ENCODE peak calls at places on chromosomes 16 and 17, in seven cellular contexts. V, E, L, Q, Z, B and S are unnamed samples.

GRCh38 chr17:29630630-29631193 is 8.0 kb upstream of the CORO6 start:
- DNase-seq in V (no peak), E (no peak), L (no peak), Q (no peak), Z (no peak), B (no peak), S (no peak)

GRCh38 chr17:7235693-7236665 is 1.7 kb upstream of the DVL2 start:
- DNase-seq in V (no peak), E (peak; percentile 44), L (no peak), Q (no peak), Z (peak; percentile 22), B (no peak), S (no peak)

GRCh38 chr17:60491771-60492170 is 34.3 kb downstream of the APPBP2 start:
- DNase-seq in V (no peak), E (no peak), L (no peak), Q (no peak), Z (no peak), B (no peak), S (no peak)

GRCh38 chr16:10776280-10776679 is 32.6 kb downstream of the NUBP1 start:
- DNase-seq in V (no peak), E (no peak), L (no peak), Q (no peak), Z (no peak), B (no peak), S (no peak)

GRCh38 chr17:31533546-31534155 is 142.2 kb downstream of the RAB11FIP4 start:
- DNase-seq in V (no peak), E (no peak), L (no peak), Q (no peak), Z (no peak), B (no peak), S (no peak)

GRCh38 chr16:69610356-69610755 is 44.6 kb downstream of the NFAT5 start:
- DNase-seq in V (no peak), E (no peak), L (no peak), Q (no peak), Z (no peak), B (no peak), S (no peak)

GRCh38 chr17:15351925-15352324 is 10.5 kb upstream of the TEKT3 start:
- DNase-seq in V (no peak), E (no peak), L (no peak), Q (peak; percentile 53), Z (no peak), B (no peak), S (peak; percentile 73)

GRCh38 chr16:67015317-67015731 is 13.6 kb upstream of the CBFB start:
- DNase-seq in V (peak; percentile 19), E (no peak), L (no peak), Q (no peak), Z (no peak), B (no peak), S (peak; percentile 9)

GRCh38 chr16:22284637-22285515 is 12.3 kb upstream of the POLR3E start:
- DNase-seq in V (no peak), E (no peak), L (no peak), Q (no peak), Z (no peak), B (no peak), S (no peak)

GRCh38 chr17:41494524-41494923 is 4.8 kb upstream of the KRT36 start:
- DNase-seq in V (no peak), E (no peak), L (no peak), Q (no peak), Z (no peak), B (no peak), S (no peak)

GRCh38 chr16:26983426-26983825 is 83.3 kb upstream of the C16orf82 start:
- DNase-seq in V (no peak), E (no peak), L (no peak), Q (no peak), Z (no peak), B (no peak), S (no peak)

GRCh38 chr16:4266372-4266771 is 6.5 kb downstream of the TFAP4 start:
- DNase-seq in V (no peak), E (no peak), L (no peak), Q (no peak), Z (no peak), B (no peak), S (no peak)

GRCh38 chr16:84618428-84619102 is 687 bp upstream of the COTL1 start:
- DNase-seq in V (no peak), E (peak; percentile 67), L (peak; percentile 49), Q (no peak), Z (peak; percentile 25), B (no peak), S (no peak)

DNA sequence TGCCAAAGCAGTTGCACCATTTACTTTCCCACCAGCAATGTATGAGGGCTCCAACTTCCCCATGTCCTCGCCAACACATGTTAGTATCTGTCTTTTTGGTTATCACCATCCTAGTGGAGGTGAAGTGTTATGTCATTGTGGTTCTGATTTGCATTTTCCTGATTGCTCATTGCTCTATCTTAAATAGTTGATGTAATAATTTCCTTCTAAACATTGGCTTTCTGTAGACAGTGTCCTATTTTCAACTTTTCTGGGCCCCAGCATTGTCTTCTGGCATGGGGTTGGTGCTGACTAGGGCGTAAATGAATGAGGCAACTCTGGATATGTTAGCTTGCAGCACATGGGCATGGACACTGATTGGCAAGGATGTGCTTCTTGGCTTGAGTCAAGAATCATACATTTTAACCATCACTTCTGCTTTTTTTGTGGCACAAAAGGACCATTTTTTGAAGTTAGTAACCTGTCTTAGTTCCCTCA is 25.1 kb downstream of the PLCG2 start:
- DNase-seq in V (no peak), E (no peak), L (no peak), Q (no peak), Z (no peak), B (no peak), S (no peak)
- H3K4me3 ChIP-seq in V (no peak overlapping the region), E (no peak overlapping the region), L (no peak overlapping the region), Q (no peak overlapping the region), Z (no peak overlapping the region), B (no peak overlapping the region), S (no peak overlapping the region)

GRCh38 chr16:80346160-80346632 is 194.6 kb upstream of the DYNLRB2 start:
- DNase-seq in V (no peak), E (no peak), L (no peak), Q (no peak), Z (no peak), B (no peak), S (no peak)

GRCh38 chr16:80347002-80347401 is 193.8 kb upstream of the DYNLRB2 start:
- DNase-seq in V (no peak), E (no peak), L (no peak), Q (no peak), Z (no peak), B (no peak), S (no peak)

GRCh38 chr16:80347900-80348299 is 192.9 kb upstream of the DYNLRB2 start:
- DNase-seq in V (no peak), E (peak; percentile 59), L (peak; percentile 49), Q (no peak), Z (peak; percentile 40), B (no peak), S (peak; percentile 18)

GRCh38 chr16:80341242-80341641 is 199.6 kb upstream of the DYNLRB2 start:
- DNase-seq in V (no peak), E (no peak), L (no peak), Q (no peak), Z (no peak), B (no peak), S (no peak)

GRCh38 chr16:80344570-80344969 is 196.2 kb upstream of the DYNLRB2 start:
- DNase-seq in V (no peak), E (no peak), L (no peak), Q (no peak), Z (no peak), B (peak; percentile 62), S (no peak)
- H3K9me3 ChIP-seq in V (no peaks in the 10 kb centered on the region), E (no peaks in the 10 kb centered on the region), L (peaks cover 4% of the 10 kb centered on the region), Q (no peaks in the 10 kb centered on the region), Z (no peaks in the 10 kb centered on the region), B (no peaks in the 10 kb centered on the region), S (peaks cover 4% of the 10 kb centered on the region)

DNA sequence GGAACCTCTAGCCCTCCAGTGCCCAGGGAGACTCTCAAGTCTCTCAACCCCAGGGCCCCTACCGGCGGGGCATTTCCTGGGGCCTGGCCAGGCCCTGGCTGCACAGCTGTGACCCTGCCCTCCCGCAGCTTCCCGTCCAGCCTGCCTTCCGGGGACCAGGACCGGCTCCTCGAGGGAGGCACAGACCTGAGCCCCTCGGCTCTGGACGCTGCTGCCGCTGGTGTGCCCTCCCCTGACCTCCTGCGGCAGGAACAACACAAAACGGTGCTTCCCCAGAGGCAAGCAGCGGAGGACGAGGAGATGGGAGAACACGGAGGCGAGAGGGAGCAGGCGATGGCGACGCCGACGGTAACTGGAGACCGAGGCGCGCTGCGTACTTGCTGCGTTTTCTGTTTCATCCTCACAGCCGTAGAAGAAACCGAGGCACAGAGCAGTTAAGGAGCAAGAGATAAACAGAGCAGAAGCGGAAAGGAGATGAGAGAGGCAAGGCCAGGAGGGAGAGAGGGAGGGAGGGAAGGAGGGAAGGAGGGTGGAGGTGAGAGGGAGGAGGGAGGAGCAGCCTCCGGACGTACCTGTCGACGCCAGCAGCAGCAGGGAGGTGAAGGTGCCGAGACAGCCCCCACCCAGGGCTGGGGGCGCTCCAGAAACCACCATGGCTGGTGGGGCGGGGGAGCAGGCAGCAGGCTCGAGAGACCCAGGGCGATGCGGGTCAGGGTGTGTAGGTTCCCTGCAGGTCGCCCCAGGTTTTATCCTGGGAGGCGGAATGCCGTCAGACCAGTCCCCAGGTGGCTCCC is at the start of gene PRSS22:
- DNase-seq in V (peak; percentile 78), E (no peak), L (no peak), Q (no peak), Z (no peak), B (no peak), S (no peak)
- TF ChIP-seq POLR2A in V (no peak), E (no peak), L (no peak), Q (no peak), Z (no peak), B (no peak), S (no peak)

DNA sequence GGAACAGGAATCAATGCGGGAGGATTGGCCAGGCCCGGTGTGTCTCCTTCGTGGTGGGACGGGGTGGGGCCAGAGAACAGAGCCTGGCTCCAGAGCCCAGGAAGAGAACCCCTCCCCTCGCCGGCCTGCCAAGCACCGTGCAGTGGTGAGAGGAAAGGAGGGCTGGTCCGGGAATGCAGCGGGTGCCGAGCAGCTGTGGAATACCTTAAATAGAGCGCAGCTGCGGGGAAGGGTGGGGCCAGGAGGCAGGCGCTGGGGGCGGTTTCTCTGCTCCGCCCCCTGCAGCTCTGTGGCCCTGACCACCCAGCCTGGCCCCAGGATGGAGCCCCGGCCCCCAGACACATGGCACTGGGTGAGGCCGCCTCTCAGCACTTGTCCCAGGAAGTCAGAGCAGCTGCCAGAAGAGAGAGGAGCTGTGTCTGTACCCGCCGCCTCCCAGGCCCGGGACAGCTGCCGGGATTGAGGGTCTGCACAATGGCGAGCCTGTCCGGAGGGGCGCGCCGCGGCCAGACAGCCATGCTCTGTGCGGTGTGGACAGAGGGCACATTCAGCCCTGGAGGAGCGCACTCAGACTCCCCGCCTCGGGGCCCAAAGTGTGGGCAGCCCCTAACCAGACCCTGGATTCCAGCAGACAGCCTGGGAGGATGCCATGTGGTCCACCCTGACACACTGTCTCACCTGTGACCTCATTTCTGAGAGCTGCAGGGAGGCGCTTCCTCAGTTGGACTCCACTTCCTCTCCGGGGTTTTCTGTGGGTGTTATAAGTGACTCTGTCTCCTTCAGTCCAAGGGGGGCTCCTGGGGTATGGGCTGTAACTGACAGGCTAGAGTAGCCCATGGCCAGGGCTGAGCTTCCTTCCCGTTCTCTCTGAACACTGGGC is 268.8 kb downstream of the SEC14L1 start:
- DNase-seq in V (no peak), E (peak; percentile 66), L (peak; percentile 90), Q (no peak), Z (no peak), B (no peak), S (no peak)
- H3K4me3 ChIP-seq in V (peak overlapping the region; percentile 51), E (no peak overlapping the region), L (no peak overlapping the region), Q (no peak overlapping the region), Z (no peak overlapping the region), B (peak overlapping the region; percentile 44), S (no peak overlapping the region)

GRCh38 chr17:22272363-22273146 is 580.2 kb downstream of the KCNJ18 start:
- DNase-seq in V (no peak), E (no peak), L (no peak), Q (no peak), Z (no peak), B (no peak), S (no peak)
- H3K9me3 ChIP-seq in V (peaks cover 2% of the 10 kb centered on the region), E (no peaks in the 10 kb centered on the region), L (no peaks in the 10 kb centered on the region), Q (no peaks in the 10 kb centered on the region), Z (no peaks in the 10 kb centered on the region), B (no peaks in the 10 kb centered on the region), S (peaks cover 13% of the 10 kb centered on the region)

GRCh38 chr16:19555938-19556778 is 655 bp downstream of the VPS35L start:
- DNase-seq in V (no peak), E (no peak), L (no peak), Q (no peak), Z (no peak), B (no peak), S (no peak)
- TF ChIP-seq POLR2A in V (no peak), E (no peak), L (no peak), Q (no peak), Z (no peak), B (no peak), S (no peak)